ENCODE peak calls at places on chromosomes 5 and 9, in five cellular contexts. E, A, Q, Y and R are unnamed samples.

GRCh38 chr9:89902450-89902849 is 297.6 kb downstream of the GADD45G start:
- DNase-seq in Y (no peak), Q (no peak), A (no peak), E (no peak), R (no peak)

GRCh38 chr5:73911761-73912393 is 285.9 kb downstream of the ARHGEF28 start:
- DNase-seq in Y (no peak), E (no peak), A (no peak), Q (no peak), R (no peak)

GRCh38 chr5:162068412-162068811 is 839 bp downstream of the GABRG2 start:
- DNase-seq in Q (peak), Y (no peak), A (peak), E (peak), R (no peak)

GRCh38 chr5:112854651-112855050 is 6.4 kb upstream of the SRP19 start:
- DNase-seq in A (no peak), E (no peak), Q (no peak), Y (no peak), R (no peak)

GRCh38 chr9:106421772-106422171 is 441.2 kb upstream of the ZNF462 start:
- DNase-seq in Y (no peak), A (no peak), Q (no peak), E (peak), R (no peak)

GRCh38 chr9:88106492-88106891 is 31.8 kb downstream of the SPATA31C2 start:
- DNase-seq in A (no peak), E (peak), Y (no peak), Q (no peak), R (no peak)

GRCh38 chr9:129632460-129632859 is 6.5 kb downstream of the NTMT1 start:
- DNase-seq in E (no peak), Q (no peak), Y (no peak), A (no peak), R (no peak)

GRCh38 chr5:98309785-98310566 is 463.5 kb upstream of the RGMB start:
- DNase-seq in A (peak), Q (no peak), E (peak), Y (no peak), R (no peak)

GRCh38 chr9:126108240-126108639 is 218.4 kb upstream of the MVB12B start:
- DNase-seq in A (no peak), Q (no peak), E (no peak), Y (no peak), R (no peak)

GRCh38 chr9:74078647-74079046 is 418.5 kb upstream of the RORB start:
- DNase-seq in Q (no peak), A (no peak), Y (no peak), E (no peak), R (no peak)

GRCh38 chr5:149367972-149368645 is 10.3 kb downstream of the PCYOX1L start:
- DNase-seq in Q (no peak), Y (no peak), E (no peak), A (no peak), R (peak)

GRCh38 chr5:56463944-56464571 is 230.9 kb upstream of the ANKRD55 start:
- DNase-seq in Q (no peak), E (no peak), Y (no peak), A (no peak), R (no peak)

GRCh38 chr9:14221558-14221957 is 92.4 kb downstream of the NFIB start:
- DNase-seq in A (peak), Q (no peak), E (peak), Y (no peak), R (no peak)

GRCh38 chr9:18343799-18344198 is 130.2 kb upstream of the ADAMTSL1 start:
- DNase-seq in A (no peak), Q (no peak), Y (no peak), E (no peak), R (no peak)

GRCh38 chr5:168656633-168657032 is 77.5 kb upstream of the PANK3 start:
- DNase-seq in Q (no peak), E (peak), Y (no peak), A (no peak), R (no peak)

GRCh38 chr5:31934156-31934555 is 240.0 kb downstream of the GOLPH3 start:
- DNase-seq in A (no peak), Y (no peak), Q (no peak), E (peak), R (no peak)

GRCh38 chr9:104971521-104971920 is 43.6 kb upstream of the ABCA1 start:
- DNase-seq in Q (no peak), Y (no peak), A (no peak), E (no peak), R (no peak)

GRCh38 chr9:129245276-129245675 is 67.2 kb upstream of the IER5L start:
- DNase-seq in E (no peak), A (no peak), Q (no peak), Y (no peak), R (no peak)

GRCh38 chr5:169960659-169961058 is 19.6 kb downstream of the INSYN2B start:
- DNase-seq in A (no peak), E (peak), Y (no peak), Q (no peak), R (no peak)

GRCh38 chr9:113927277-113927676 is 51.2 kb downstream of the ZNF618 start:
- DNase-seq in Q (no peak), A (no peak), E (no peak), Y (no peak), R (no peak)

GRCh38 chr9:108673386-108673785 is 182.4 kb downstream of the ACTL7B start:
- DNase-seq in Y (peak), A (no peak), Q (no peak), E (no peak), R (peak)

GRCh38 chr9:4973246-4973645 is 11.8 kb upstream of the JAK2 start:
- DNase-seq in E (no peak), Y (no peak), Q (no peak), A (no peak), R (no peak)

GRCh38 chr5:56594821-56595220 is 220.5 kb upstream of the MAP3K1 start:
- DNase-seq in A (no peak), Q (no peak), Y (no peak), E (no peak), R (no peak)

GRCh38 chr5:1649554-1649953 is 125.8 kb upstream of the LPCAT1 start:
- DNase-seq in Q (no peak), A (no peak), E (no peak), Y (no peak), R (no peak)

GRCh38 chr5:150503977-150504620 is 3.8 kb upstream of the NDST1 start:
- DNase-seq in Q (no peak), E (no peak), Y (no peak), A (peak), R (peak)

GRCh38 chr5:39437469-39437868 is 12.7 kb upstream of the DAB2 start:
- DNase-seq in E (no peak), Y (no peak), Q (no peak), A (peak), R (no peak)

GRCh38 chr5:378976-379742 is 57.6 kb downstream of the AHRR start:
- DNase-seq in A (no peak), Q (no peak), Y (peak), E (peak), R (peak)

GRCh38 chr5:116532762-116533525 is 41.7 kb downstream of the SEMA6A start:
- DNase-seq in E (no peak), Y (no peak), Q (no peak), A (peak), R (no peak)

GRCh38 chr9:93131599-93132286 is 2.3 kb downstream of the NINJ1 start:
- DNase-seq in E (no peak), Y (no peak), A (no peak), Q (no peak), R (no peak)

GRCh38 chr5:166582416-166582815 is 1709.0 kb upstream of the WWC1 start:
- DNase-seq in Y (no peak), E (no peak), A (no peak), Q (no peak), R (no peak)

GRCh38 chr5:81854485-81854884 is 103.6 kb upstream of the SSBP2 start:
- DNase-seq in A (no peak), E (no peak), Y (no peak), Q (no peak), R (no peak)
- TF ChIP-seq CTCF in A (no peak), E (peak), Y (no peak), Q (peak), R (no peak)

DNA sequence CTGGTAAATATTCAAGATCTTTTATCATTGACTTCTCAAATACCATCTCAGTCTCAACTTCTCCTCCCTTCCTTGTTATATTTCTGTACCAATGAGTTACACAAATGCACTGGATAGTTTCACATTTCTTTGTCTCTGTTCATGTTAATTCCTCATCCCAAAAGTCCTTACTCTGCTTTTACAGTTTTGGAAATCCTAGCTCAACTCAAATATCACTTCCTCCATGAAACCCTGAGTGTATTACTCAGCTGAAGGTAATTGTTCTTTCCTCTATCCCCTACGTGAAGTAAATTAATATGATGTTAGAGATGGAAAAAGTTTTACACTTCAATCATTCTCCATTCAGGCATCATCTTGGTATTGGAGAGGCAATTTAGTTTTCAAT is 241.5 kb downstream of the TLE4 start:
- DNase-seq in E (no peak), Y (no peak), Q (no peak), A (no peak), R (no peak)
- H3K4me3 ChIP-seq in E (no peak), Y (no peak), Q (no peak), A (no peak), R (no peak)

GRCh38 chr9:35656340-35656739 is 1.5 kb downstream of the RMRP start:
- DNase-seq in Y (no peak), A (no peak), Q (no peak), E (no peak), R (no peak)

GRCh38 chr9:35658894-35659220 is 765 bp downstream of the CCDC107 start:
- DNase-seq in A (peak), Y (no peak), Q (no peak), E (peak), R (no peak)

GRCh38 chr9:35656841-35657326 is 935 bp downstream of the RMRP start:
- DNase-seq in Y (no peak), Q (no peak), A (no peak), E (no peak), R (no peak)

GRCh38 chr9:35658144-35658893 is at the start of gene CCDC107:
- DNase-seq in A (peak), E (peak), Q (peak), Y (peak), R (no peak)

GRCh38 chr9:35657327-35658143 is at the start of gene RMRP:
- DNase-seq in E (peak), Q (peak), Y (peak), A (peak), R (peak)
- TF ChIP-seq CTCF in E (no peak), Q (peak), Y (peak), A (peak), R (no peak)

DNA sequence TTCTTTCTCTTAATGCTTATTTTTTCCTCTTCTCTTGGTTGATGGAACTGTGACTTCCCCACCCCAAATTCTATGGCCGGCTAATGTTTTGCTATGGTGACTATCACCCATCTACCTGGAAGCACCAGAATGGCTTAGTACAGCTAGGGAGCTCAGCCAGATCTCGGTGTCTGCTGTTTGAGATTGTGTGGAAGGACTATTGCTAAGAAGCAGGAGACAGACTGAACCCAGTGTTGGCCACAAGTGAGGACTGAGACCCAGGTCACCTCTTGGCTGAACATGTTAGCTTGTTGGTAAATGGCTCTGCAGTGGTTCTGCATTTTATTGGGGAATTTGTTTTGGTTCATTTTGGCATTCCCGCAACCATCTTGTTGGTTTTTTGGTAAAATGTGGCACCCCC is 2.7 kb downstream of the PRRC2B start:
- DNase-seq in Q (no peak), A (no peak), Y (no peak), E (no peak), R (no peak)
- H3K4me3 ChIP-seq in Q (peak), A (peak), Y (no peak), E (peak), R (peak)

DNA sequence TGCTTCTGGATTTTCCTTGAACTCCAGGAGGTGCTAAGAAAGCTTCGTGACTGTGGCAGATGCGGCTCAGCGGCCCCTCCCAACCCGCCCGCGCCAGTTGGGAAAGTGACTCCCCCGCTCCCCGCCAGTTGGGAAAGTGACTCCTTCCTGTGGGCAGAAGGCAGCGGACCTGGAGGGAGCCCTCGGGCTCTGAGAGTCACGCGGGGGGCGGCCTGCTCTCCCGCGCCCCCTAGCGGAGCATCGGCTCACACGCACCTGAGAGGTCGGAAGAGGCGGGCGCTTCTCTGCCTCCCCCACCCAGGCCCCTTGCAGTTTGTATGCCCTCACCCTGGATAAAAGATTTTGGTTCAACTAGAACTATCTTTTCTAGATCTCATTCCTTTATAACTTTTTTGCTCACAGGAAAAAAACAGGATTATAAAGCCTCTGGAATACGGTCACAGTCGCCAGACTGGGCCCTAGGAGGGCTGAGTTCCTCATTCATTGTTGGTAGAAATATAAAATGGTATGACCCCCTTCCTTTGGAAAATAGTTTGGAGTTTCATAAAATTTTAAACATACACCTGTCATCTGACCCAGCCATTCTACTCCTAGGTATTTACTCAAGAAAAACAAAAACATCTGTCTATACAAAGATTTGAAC is 82.2 kb downstream of the HSD17B3 start:
- DNase-seq in Q (peak), A (no peak), Y (peak), E (no peak), R (no peak)
- TF ChIP-seq CTCF in Q (peak), A (peak), Y (peak), E (peak), R (peak)

GRCh38 chr9:95497772-95498171 is 19.0 kb downstream of the PTCH1 start:
- DNase-seq in Q (no peak), A (no peak), E (no peak), Y (no peak), R (no peak)
- H3K4me3 ChIP-seq in Q (no peak), A (no peak), E (no peak), Y (no peak), R (peak)

GRCh38 chr5:33470544-33470943 is 29.8 kb downstream of the TARS1 start:
- DNase-seq in Y (no peak), E (peak), A (peak), Q (peak), R (no peak)
- TF ChIP-seq CTCF in Y (peak), E (peak), A (peak), Q (peak), R (no peak)